ENCODE peak calls at places on chromosome 15, in ten cellular contexts. L is mesendoderm; Z is AG09319; V is ovary; F is H7; U is tibial artery; Y is activated CD8-positive, alpha-beta memory T cell treated with anti-CD3 and anti-CD28 coated beads for 48 hours; X is fibroblast of lung; I is endodermal cell; M is amniotic epithelial cell. H is an unnamed sample.

GRCh38 chr15:66253643-66254363 is at the start of gene MEGF11:
- DNase-seq in I (no peak), X (peak), F (peak), V (peak), Z (no peak), Y (no peak), L (peak), U (no peak), M (peak), H (no peak)

GRCh38 chr15:87662575-87662974 is 594.0 kb downstream of the NTRK3 start:
- DNase-seq in F (no peak), X (no peak), U (no peak), Y (no peak), L (no peak), V (no peak), M (no peak), Z (no peak), I (no peak), H (no peak)

GRCh38 chr15:73851679-73852078 is 21.7 kb upstream of the TBC1D21 start:
- DNase-seq in Y (peak), Z (peak), I (peak), U (no peak), L (peak), M (peak), F (peak), X (peak), V (no peak), H (peak)

GRCh38 chr15:90086868-90087268 is 15.4 kb downstream of the IDH2 start:
- DNase-seq in U (no peak), M (peak), Y (no peak), Z (no peak), V (no peak), F (peak), X (no peak), I (peak), L (peak), H (no peak)

GRCh38 chr15:85582719-85583089 is 202.3 kb downstream of the AKAP13 start:
- DNase-seq in F (no peak), M (peak), U (peak), I (no peak), V (peak), X (peak), L (no peak), Z (no peak), Y (peak), H (peak)

GRCh38 chr15:60374209-60374608 is 23.6 kb downstream of the ANXA2 start:
- DNase-seq in U (no peak), X (no peak), F (no peak), I (no peak), M (no peak), L (no peak), Y (no peak), V (no peak), Z (no peak), H (no peak)

GRCh38 chr15:39792954-39793353 is 10.3 kb upstream of the FSIP1 start:
- DNase-seq in L (no peak), F (no peak), Z (no peak), I (no peak), V (no peak), U (no peak), X (no peak), Y (no peak), M (no peak), H (no peak)

GRCh38 chr15:74793135-74794028 is 11.5 kb downstream of the CSK start:
- DNase-seq in L (no peak), U (no peak), X (peak), V (no peak), M (no peak), F (peak), Y (no peak), I (peak), Z (no peak), H (peak)

GRCh38 chr15:63857459-63857856 is 23.7 kb upstream of the HERC1 start:
- DNase-seq in M (no peak), Y (no peak), X (peak), F (no peak), Z (no peak), L (peak), V (no peak), U (no peak), I (no peak), H (no peak)

GRCh38 chr15:89068325-89068784 is 19.9 kb upstream of the ABHD2 start:
- DNase-seq in L (no peak), U (no peak), V (peak), Y (peak), I (no peak), Z (peak), M (peak), X (peak), F (no peak), H (no peak)

GRCh38 chr15:77009646-77010311 is 14.9 kb downstream of the PSTPIP1 start:
- DNase-seq in M (no peak), Z (no peak), V (no peak), Y (no peak), F (peak), L (no peak), U (no peak), I (no peak), X (no peak), H (no peak)

GRCh38 chr15:80203361-80203885 is 48.6 kb downstream of the CTXND1 start:
- DNase-seq in F (peak), U (no peak), M (no peak), L (peak), Y (no peak), X (no peak), Z (no peak), I (peak), V (no peak), H (no peak)

GRCh38 chr15:80970018-80970657 is 19.5 kb downstream of the MESD start:
- DNase-seq in V (peak), Z (no peak), Y (peak), F (peak), X (no peak), L (peak), M (peak), I (peak), U (no peak), H (peak)

GRCh38 chr15:29621626-29622025 is 200.6 kb downstream of the TJP1 start:
- DNase-seq in M (no peak), U (no peak), Y (no peak), V (no peak), X (no peak), Z (no peak), F (no peak), I (no peak), L (no peak), H (no peak)

GRCh38 chr15:55661431-55661830 is 73.3 kb upstream of the PYGO1 start:
- DNase-seq in I (no peak), L (peak), Y (no peak), F (peak), V (no peak), M (peak), Z (no peak), X (peak), U (no peak), H (no peak)

GRCh38 chr15:48748535-48748934 is 62.3 kb downstream of the CEP152 start:
- DNase-seq in M (peak), Z (no peak), Y (no peak), U (no peak), I (no peak), F (no peak), L (no peak), V (no peak), X (peak), H (no peak)

H was measured in activated T-cell treated with anti-CD3 and anti-CD28 coated beads for 1 hour.